ENCODE peak calls at places on chromosomes 4 and X, in seven cellular contexts. O is Peyer's patch, I is A549, S is ovary, E is stomach, F is IMR-90, K is heart left ventricle. Z is an unnamed sample.

GRCh38 chrX:49278081-49278480 is 8.5 kb downstream of the PPP1R3F start:
- DNase-seq in O (peak), I (no peak), S (no peak), E (no peak), F (no peak), K (no peak), Z (peak)

GRCh38 chrX:122113376-122113775 is 1066.0 kb downstream of the GLUD2 start:
- DNase-seq in O (no peak), I (no peak), S (no peak), E (no peak), F (no peak), K (no peak), Z (no peak)

GRCh38 chr4:117311989-117312388 is 226.6 kb upstream of the TRAM1L1 start:
- DNase-seq in O (no peak), I (no peak), S (no peak), E (no peak), F (no peak), K (no peak), Z (no peak)

GRCh38 chrX:77743720-77744119 is 42.3 kb downstream of the ATRX start:
- DNase-seq in O (no peak), I (no peak), S (no peak), E (no peak), F (peak), K (no peak), Z (no peak)

GRCh38 chr4:154626793-154627484 is 14.5 kb upstream of the FGG start:
- DNase-seq in O (peak), I (peak), S (peak), E (peak), F (peak), K (no peak), Z (peak)

GRCh38 chrX:42944381-42944998 is 166.5 kb upstream of the PPP1R2C start:
- DNase-seq in O (no peak), I (no peak), S (no peak), E (no peak), F (no peak), K (no peak), Z (no peak)

GRCh38 chr4:147732516-147733193 is 767 bp downstream of the ARHGAP10 start:
- DNase-seq in O (no peak), I (peak), S (peak), E (no peak), F (peak), K (peak), Z (no peak)

GRCh38 chrX:103215037-103215767 is at the start of gene BEX4:
- DNase-seq in O (peak), I (peak), S (peak), E (peak), F (peak), K (peak), Z (peak)

GRCh38 chr4:80461412-80461811 is 125.9 kb downstream of the CFAP299 start:
- DNase-seq in O (no peak), I (no peak), S (no peak), E (no peak), F (no peak), K (no peak), Z (no peak)

GRCh38 chr4:3644849-3645627 is 112.8 kb upstream of the LRPAP1 start:
- DNase-seq in O (no peak), I (peak), S (no peak), E (no peak), F (no peak), K (no peak), Z (no peak)
- TF ChIP-seq POLR2A in O (no peak), I (no peak), S (no peak), E (no peak), F (no peak), K (no peak), Z (no peak)

GRCh38 chrX:150370589-150371312 is 7.6 kb downstream of the MAMLD1 start:
- DNase-seq in O (no peak), I (no peak), S (no peak), E (no peak), F (peak), K (no peak), Z (no peak)

GRCh38 chrX:150371877-150372276 is 8.8 kb downstream of the MAMLD1 start:
- DNase-seq in O (no peak), I (no peak), S (no peak), E (no peak), F (no peak), K (no peak), Z (no peak)

GRCh38 chrX:150375243-150375642 is 12.1 kb downstream of the MAMLD1 start:
- DNase-seq in O (no peak), I (no peak), S (no peak), E (no peak), F (peak), K (no peak), Z (no peak)

GRCh38 chrX:150372756-150373155 is 9.6 kb downstream of the MAMLD1 start:
- DNase-seq in O (no peak), I (no peak), S (no peak), E (no peak), F (no peak), K (no peak), Z (no peak)

DNA sequence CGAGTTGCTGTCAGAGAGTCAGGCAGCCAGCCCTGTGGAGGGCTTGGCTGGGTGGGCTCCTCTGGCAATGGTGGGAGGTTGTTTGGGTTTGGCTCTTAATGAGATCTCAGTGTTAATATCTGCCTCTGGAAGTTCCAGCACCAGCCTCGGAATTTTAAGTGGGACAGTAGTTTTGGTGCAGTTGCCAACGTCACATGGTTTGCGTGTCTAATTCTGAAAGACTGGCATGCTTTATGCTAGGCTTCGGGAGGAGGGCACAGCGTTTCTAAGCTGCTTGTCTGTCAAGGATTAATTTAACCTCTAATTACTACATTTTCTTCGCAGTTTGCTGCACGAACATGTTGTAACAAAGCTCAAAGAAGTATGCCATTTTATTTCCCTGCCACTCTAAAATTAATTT is 9.2 kb downstream of the MAMLD1 start:
- DNase-seq in O (no peak), I (no peak), S (no peak), E (no peak), F (no peak), K (no peak), Z (no peak)
- TF ChIP-seq POLR2A in O (no peak), I (no peak), S (no peak), E (no peak), F (no peak), K (no peak), Z (no peak)

GRCh38 chr4:15914736-15915135 is 23.8 kb downstream of the FGFBP1 start:
- DNase-seq in O (no peak), I (no peak), S (no peak), E (no peak), F (no peak), K (no peak), Z (no peak)
- TF ChIP-seq POLR2A in O (no peak), I (no peak), S (no peak), E (no peak), F (no peak), K (no peak), Z (no peak)

DNA sequence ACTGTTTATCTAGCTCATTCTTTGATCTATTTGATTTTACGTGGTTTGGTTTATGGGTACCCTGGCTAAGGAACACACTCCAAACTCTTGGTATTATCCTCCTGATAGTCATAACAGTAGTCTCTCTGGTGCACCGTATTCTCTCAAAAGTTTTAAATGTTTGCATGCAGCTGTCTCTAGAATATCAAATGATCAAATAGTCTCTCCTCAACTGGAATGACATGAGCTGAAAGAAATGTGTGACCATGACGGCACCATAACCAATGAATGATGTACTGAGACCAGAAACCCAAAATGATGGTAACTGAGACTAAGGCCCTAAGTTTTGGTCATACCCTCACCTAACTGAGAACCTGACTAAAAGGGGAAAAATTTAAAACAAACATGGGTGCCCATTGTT is 319.4 kb downstream of the SLC7A11 start:
- DNase-seq in O (no peak), I (no peak), S (no peak), E (no peak), F (no peak), K (no peak), Z (no peak)
- TF ChIP-seq POLR2A in O (no peak), I (no peak), S (no peak), E (no peak), F (no peak), K (no peak), Z (no peak)

GRCh38 chr4:8674311-8674885 is 81.8 kb downstream of the CPZ start:
- DNase-seq in O (no peak), I (no peak), S (no peak), E (no peak), F (no peak), K (no peak), Z (peak)
- TF ChIP-seq POLR2A in O (no peak), I (no peak), S (no peak), E (no peak), F (no peak), K (no peak), Z (no peak)

Z was measured in spleen.